ENCODE peak calls at places on chromosomes 6 and 20, in five cellular contexts. Z, U, E, X and M are unnamed samples.

GRCh38 chr6:109762769-109763450 is 71.8 kb downstream of the FIG4 start:
- DNase-seq in U (peak; percentile 67), E (no peak), Z (no peak), X (no peak), M (no peak)

GRCh38 chr20:23078351-23078993 is 7.7 kb downstream of the CD93 start:
- DNase-seq in U (no peak), Z (no peak), E (no peak), X (no peak), M (no peak)

GRCh38 chr20:47222728-47223127 is 133.8 kb downstream of the ZMYND8 start:
- DNase-seq in X (no peak), Z (no peak), U (no peak), E (no peak), M (no peak)

GRCh38 chr6:148395583-148396101 is 53.0 kb downstream of the SASH1 start:
- DNase-seq in U (peak; percentile 10), E (no peak), Z (no peak), X (no peak), M (no peak)

GRCh38 chr6:25717856-25718740 is 36.4 kb upstream of the SLC17A4 start:
- DNase-seq in Z (no peak), U (peak; percentile 6), E (peak; percentile 63), X (peak; percentile 4), M (peak; percentile 23)

GRCh38 chr6:33925869-33926268 is 122.1 kb upstream of the MLN start:
- DNase-seq in Z (no peak), E (no peak), U (no peak), X (no peak), M (no peak)

GRCh38 chr6:42175860-42176259 is 2.7 kb downstream of the GUCA1A start:
- DNase-seq in U (no peak), E (no peak), Z (no peak), X (no peak), M (no peak)

GRCh38 chr6:147389463-147389862 is 119.0 kb upstream of the SAMD5 start:
- DNase-seq in U (no peak), X (no peak), E (no peak), Z (no peak), M (no peak)

GRCh38 chr6:37438912-37439311 is 5.9 kb downstream of the CMTR1 start:
- DNase-seq in E (no peak), U (peak; percentile 41), Z (no peak), X (no peak), M (no peak)

GRCh38 chr6:132684267-132684666 is 25.3 kb upstream of the TAAR1 start:
- DNase-seq in Z (no peak), U (peak; percentile 34), X (no peak), E (no peak), M (no peak)

GRCh38 chr6:161273356-161273751 is 507 bp downstream of the AGPAT4 start:
- DNase-seq in E (no peak), Z (peak; percentile 54), X (peak; percentile 73), U (peak; percentile 48), M (peak; percentile 73)

GRCh38 chr6:51450248-51450957 is 631.7 kb downstream of the TFAP2B start:
- DNase-seq in X (no peak), Z (no peak), U (no peak), E (no peak), M (no peak)

GRCh38 chr6:119129968-119130484 is 51.6 kb upstream of the FAM184A start:
- DNase-seq in Z (no peak), X (no peak), U (peak; percentile 76), E (no peak), M (no peak)

GRCh38 chr20:36550797-36551299 is 9.5 kb downstream of the MYL9 start:
- DNase-seq in X (no peak), U (peak; percentile 17), Z (peak; percentile 50), E (no peak), M (no peak)

GRCh38 chr20:36549942-36550796 is 8.8 kb downstream of the MYL9 start:
- DNase-seq in X (no peak), U (no peak), E (no peak), Z (no peak), M (no peak)

GRCh38 chr20:36548704-36549627 is 7.6 kb downstream of the MYL9 start:
- DNase-seq in Z (peak; percentile 48), X (no peak), E (no peak), U (no peak), M (no peak)

GRCh38 chr20:36548006-36548315 is 6.6 kb downstream of the MYL9 start:
- DNase-seq in U (no peak), E (peak; percentile 50), Z (peak; percentile 50), X (no peak), M (no peak)

GRCh38 chr20:36549628-36549941 is 8.3 kb downstream of the MYL9 start:
- DNase-seq in Z (no peak), U (no peak), X (no peak), E (no peak), M (no peak)
- H3K4me1 ChIP-seq in Z (peaks cover 4% of the 10 kb centered on the region), U (peaks cover 2% of the 10 kb centered on the region), X (no peaks in the 10 kb centered on the region), E (no peaks in the 10 kb centered on the region), M (no peaks in the 10 kb centered on the region)

GRCh38 chr20:46119028-46119546 is 973 bp downstream of the CD40 start:
- DNase-seq in X (no peak), E (no peak), Z (no peak), U (no peak), M (no peak)
- H3K4me3 ChIP-seq in X (no peak overlapping the region), E (no peak overlapping the region), Z (peak overlapping the region; percentile 42), U (no peak overlapping the region), M (no peak overlapping the region)

DNA sequence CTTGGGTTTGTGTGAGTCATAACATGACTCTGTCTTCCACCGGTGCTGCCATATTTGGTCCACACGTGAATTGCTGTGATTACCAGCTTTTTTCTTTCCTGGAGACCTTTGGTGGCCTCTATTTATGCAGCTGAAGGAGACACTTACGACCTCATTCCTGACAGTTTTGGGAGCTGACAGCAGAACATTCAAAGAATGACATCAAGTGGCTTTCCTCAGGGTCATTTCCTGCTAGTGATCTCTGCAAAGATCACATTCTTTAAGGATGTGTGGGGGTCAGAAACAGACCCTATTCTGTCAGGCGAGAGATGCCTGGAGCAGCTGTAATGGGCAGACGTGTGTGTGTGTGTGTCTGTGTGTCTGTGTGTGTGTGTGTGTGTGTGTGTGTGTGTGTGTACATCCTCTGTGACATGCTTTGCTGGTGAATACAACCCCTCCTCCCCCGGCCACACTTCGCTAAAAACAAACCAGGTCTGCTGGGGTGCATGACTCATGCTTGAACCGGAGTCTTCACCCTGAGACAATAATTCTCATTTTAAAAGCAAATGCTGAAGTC is 115.6 kb downstream of the TMEM170B start:
- DNase-seq in X (peak; percentile 3), U (peak; percentile 97), Z (peak; percentile 56), E (peak; percentile 54), M (no peak)
- H3K4me1 ChIP-seq in X (no peaks in the 10 kb centered on the region), U (peaks cover 36% of the 10 kb centered on the region), Z (no peaks in the 10 kb centered on the region), E (peaks cover 19% of the 10 kb centered on the region), M (peaks cover 6% of the 10 kb centered on the region)

GRCh38 chr6:32177182-32177787 is 920 bp upstream of the RNF5 start:
- DNase-seq in E (peak; percentile 77), U (no peak), Z (no peak), X (no peak), M (peak; percentile 41)

GRCh38 chr6:32175711-32176475 is at the start of gene AGPAT1:
- DNase-seq in E (peak; percentile 95), Z (peak; percentile 98), X (peak; percentile 94), U (peak; percentile 96), M (peak; percentile 99)

GRCh38 chr6:32177788-32178546 is at the start of gene RNF5:
- DNase-seq in U (peak; percentile 100), X (peak; percentile 99), Z (peak; percentile 98), E (peak; percentile 100), M (peak; percentile 100)

GRCh38 chr6:32175322-32175710 is 568 bp downstream of the AGPAT1 start:
- DNase-seq in U (no peak), X (no peak), E (no peak), Z (peak; percentile 0), M (no peak)

DNA sequence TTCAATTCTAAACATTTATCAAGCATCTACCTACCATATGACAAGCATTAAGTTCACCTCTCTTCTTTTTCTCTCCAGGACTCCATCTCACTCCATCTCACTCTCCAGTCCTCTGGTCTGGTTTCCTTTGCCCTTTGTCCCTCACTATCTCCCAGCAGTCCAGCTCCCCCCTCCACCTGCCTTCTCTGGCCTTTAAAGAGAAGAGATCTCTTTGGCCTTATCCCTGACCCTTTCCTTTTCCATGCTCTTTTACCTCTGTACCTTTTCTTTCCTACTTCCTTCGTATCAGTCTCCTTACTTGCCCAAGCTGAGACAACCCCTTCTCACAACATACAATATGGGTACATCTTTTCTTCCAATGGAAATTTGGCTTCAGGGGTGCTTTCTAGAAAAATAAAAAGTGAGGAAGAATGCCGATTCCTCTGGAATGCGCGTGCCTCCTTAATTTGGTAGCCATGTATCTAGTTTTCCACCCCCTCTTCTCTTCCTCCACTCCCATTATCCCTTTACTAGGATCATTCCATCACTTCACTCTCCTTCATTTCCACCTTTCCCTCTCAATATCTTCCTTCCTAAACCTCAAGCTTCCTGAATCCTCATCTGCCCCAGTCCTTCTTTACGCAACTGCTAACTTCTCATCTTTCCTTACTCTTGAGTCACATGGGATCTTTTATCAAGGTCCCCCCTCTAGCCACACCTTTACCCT is 745 bp upstream of the AGPAT1 start:
- DNase-seq in E (no peak), U (peak; percentile 75), Z (peak; percentile 32), X (no peak), M (no peak)
- H3K4me3 ChIP-seq in E (peak overlapping the region; percentile 98), U (peak overlapping the region; percentile 45), Z (peak overlapping the region; percentile 45), X (peak overlapping the region; percentile 82), M (peak overlapping the region; percentile 86)

DNA sequence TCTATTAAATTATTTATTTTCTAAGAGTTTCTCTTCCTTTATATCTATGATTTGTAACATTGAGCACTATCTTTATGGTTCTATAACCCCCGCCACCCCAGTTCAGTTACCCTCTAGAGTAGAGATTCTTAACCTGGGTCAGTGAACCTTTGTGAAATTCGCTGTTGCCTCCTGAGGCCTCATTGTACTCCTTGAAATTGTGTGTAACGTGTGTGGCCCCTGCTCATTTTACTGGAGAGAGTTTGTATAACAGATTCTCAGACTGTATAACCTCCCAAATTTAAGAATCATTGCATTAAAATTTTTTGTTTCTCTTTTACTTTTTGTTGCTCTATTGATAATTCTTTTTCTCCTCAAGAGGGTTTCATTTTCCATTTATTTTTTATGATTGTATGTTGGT is 65.3 kb downstream of the ADGRG6 start:
- DNase-seq in E (no peak), U (no peak), X (no peak), Z (no peak), M (no peak)
- H3K4me1 ChIP-seq in E (no peaks in the 10 kb centered on the region), U (peaks cover 9% of the 10 kb centered on the region), X (no peaks in the 10 kb centered on the region), Z (no peaks in the 10 kb centered on the region), M (no peaks in the 10 kb centered on the region)

GRCh38 chr6:164347455-164347854 is 932.9 kb downstream of the QKI start:
- DNase-seq in X (no peak), E (no peak), Z (no peak), U (no peak), M (no peak)

GRCh38 chr6:164346631-164347030 is 932.1 kb downstream of the QKI start:
- DNase-seq in X (no peak), Z (no peak), U (no peak), E (no peak), M (peak; percentile 61)

GRCh38 chr6:164345856-164346496 is 931.5 kb downstream of the QKI start:
- DNase-seq in U (no peak), E (no peak), X (no peak), Z (no peak), M (peak; percentile 55)

GRCh38 chr6:164344801-164345291 is 930.3 kb downstream of the QKI start:
- DNase-seq in X (no peak), U (no peak), E (no peak), Z (no peak), M (peak; percentile 78)

DNA sequence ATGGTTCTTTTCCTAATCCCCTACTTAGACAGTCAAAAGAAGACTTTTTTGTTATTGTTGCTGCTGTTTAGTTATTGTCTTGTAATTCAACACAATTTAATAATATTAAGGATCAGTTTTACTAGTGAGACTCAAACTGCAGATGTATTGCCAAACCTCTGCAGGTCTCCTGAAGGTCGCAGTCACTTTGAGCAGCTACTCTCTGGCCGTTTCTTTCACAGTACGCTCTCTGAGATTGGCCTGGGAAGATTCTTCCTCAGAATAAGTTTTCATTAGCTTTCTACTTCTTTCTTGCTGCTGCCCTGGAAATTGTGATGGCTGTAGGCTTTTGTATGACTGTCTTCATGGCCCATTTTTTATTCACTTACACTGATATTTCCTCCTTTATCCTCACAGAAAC is 930.8 kb downstream of the QKI start:
- DNase-seq in X (no peak), U (no peak), Z (no peak), E (peak; percentile 14), M (peak; percentile 74)
- H3K4me3 ChIP-seq in X (no peak overlapping the region), U (no peak overlapping the region), Z (no peak overlapping the region), E (no peak overlapping the region), M (no peak overlapping the region)